ENCODE peak calls at places on chromosomes 16 and 17, in six cellular contexts. One of them, this sample, is unnamed.

GRCh38 chr16:85526132-85526731 is 86.9 kb upstream of the GSE1 start:
- DNase-seq in fibroblast of the aortic adventitia: no peak
- DNase-seq in CD4-positive, alpha-beta memory T cell: no peak
- DNase-seq in heart left ventricle: no peak
- DNase-seq in left ventricle myocardium inferior: no peak
- DNase-seq in effector memory CD4-positive, alpha-beta T cell: no peak
- DNase-seq in this sample: no peak

GRCh38 chr17:79026345-79027273 is 2.6 kb downstream of the C1QTNF1 start:
- DNase-seq in fibroblast of the aortic adventitia: peak
- DNase-seq in CD4-positive, alpha-beta memory T cell: no peak
- DNase-seq in heart left ventricle: peak
- DNase-seq in left ventricle myocardium inferior: peak
- DNase-seq in effector memory CD4-positive, alpha-beta T cell: no peak
- DNase-seq in this sample: peak

GRCh38 chr17:66779186-66779585 is 55.7 kb upstream of the CACNG5 start:
- DNase-seq in fibroblast of the aortic adventitia: no peak
- DNase-seq in CD4-positive, alpha-beta memory T cell: no peak
- DNase-seq in heart left ventricle: no peak
- DNase-seq in left ventricle myocardium inferior: no peak
- DNase-seq in effector memory CD4-positive, alpha-beta T cell: no peak
- DNase-seq in this sample: no peak

GRCh38 chr17:4256952-4257351 is 6.8 kb downstream of the ANKFY1 start:
- DNase-seq in fibroblast of the aortic adventitia: no peak
- DNase-seq in CD4-positive, alpha-beta memory T cell: no peak
- DNase-seq in heart left ventricle: no peak
- DNase-seq in left ventricle myocardium inferior: no peak
- DNase-seq in effector memory CD4-positive, alpha-beta T cell: no peak
- DNase-seq in this sample: no peak

GRCh38 chr17:7241047-7241733 is 1.1 kb downstream of the GABARAP start:
- DNase-seq in fibroblast of the aortic adventitia: peak
- DNase-seq in CD4-positive, alpha-beta memory T cell: no peak
- DNase-seq in heart left ventricle: no peak
- DNase-seq in left ventricle myocardium inferior: no peak
- DNase-seq in effector memory CD4-positive, alpha-beta T cell: no peak
- DNase-seq in this sample: no peak

GRCh38 chr17:47278561-47278960 is 24.9 kb downstream of the ITGB3 start:
- DNase-seq in fibroblast of the aortic adventitia: no peak
- DNase-seq in CD4-positive, alpha-beta memory T cell: no peak
- DNase-seq in heart left ventricle: no peak
- DNase-seq in left ventricle myocardium inferior: no peak
- DNase-seq in effector memory CD4-positive, alpha-beta T cell: no peak
- DNase-seq in this sample: no peak

GRCh38 chr16:68429081-68429740 is 19.1 kb downstream of the SMPD3 start:
- DNase-seq in fibroblast of the aortic adventitia: no peak
- DNase-seq in CD4-positive, alpha-beta memory T cell: no peak
- DNase-seq in heart left ventricle: no peak
- DNase-seq in left ventricle myocardium inferior: no peak
- DNase-seq in effector memory CD4-positive, alpha-beta T cell: no peak
- DNase-seq in this sample: no peak

GRCh38 chr16:86307518-86307903 is 202.8 kb upstream of the FOXF1 start:
- DNase-seq in fibroblast of the aortic adventitia: peak
- DNase-seq in CD4-positive, alpha-beta memory T cell: no peak
- DNase-seq in heart left ventricle: no peak
- DNase-seq in left ventricle myocardium inferior: no peak
- DNase-seq in effector memory CD4-positive, alpha-beta T cell: no peak
- DNase-seq in this sample: peak

GRCh38 chr17:30554839-30555751 is 77.9 kb downstream of the GOSR1 start:
- DNase-seq in fibroblast of the aortic adventitia: peak
- DNase-seq in CD4-positive, alpha-beta memory T cell: no peak
- DNase-seq in heart left ventricle: no peak
- DNase-seq in left ventricle myocardium inferior: no peak
- DNase-seq in effector memory CD4-positive, alpha-beta T cell: no peak
- DNase-seq in this sample: peak

GRCh38 chr16:81518439-81518757 is 73.8 kb downstream of the CMIP start:
- DNase-seq in fibroblast of the aortic adventitia: no peak
- DNase-seq in CD4-positive, alpha-beta memory T cell: no peak
- DNase-seq in heart left ventricle: no peak
- DNase-seq in left ventricle myocardium inferior: no peak
- DNase-seq in effector memory CD4-positive, alpha-beta T cell: no peak
- DNase-seq in this sample: no peak

GRCh38 chr17:79027274-79027924 is 3.4 kb downstream of the C1QTNF1 start:
- DNase-seq in fibroblast of the aortic adventitia: no peak
- DNase-seq in CD4-positive, alpha-beta memory T cell: no peak
- DNase-seq in heart left ventricle: peak
- DNase-seq in left ventricle myocardium inferior: no peak
- DNase-seq in effector memory CD4-positive, alpha-beta T cell: no peak
- DNase-seq in this sample: no peak

GRCh38 chr17:82468692-82469091 is 10.2 kb downstream of the NARF start:
- DNase-seq in fibroblast of the aortic adventitia: no peak
- DNase-seq in CD4-positive, alpha-beta memory T cell: no peak
- DNase-seq in heart left ventricle: no peak
- DNase-seq in left ventricle myocardium inferior: no peak
- DNase-seq in effector memory CD4-positive, alpha-beta T cell: no peak
- DNase-seq in this sample: no peak

GRCh38 chr16:7505495-7505894 is 172.8 kb downstream of the RBFOX1 start:
- DNase-seq in fibroblast of the aortic adventitia: no peak
- DNase-seq in CD4-positive, alpha-beta memory T cell: no peak
- DNase-seq in heart left ventricle: no peak
- DNase-seq in left ventricle myocardium inferior: no peak
- DNase-seq in effector memory CD4-positive, alpha-beta T cell: no peak
- DNase-seq in this sample: no peak

GRCh38 chr17:59423903-59424302 is 92.4 kb downstream of the YPEL2 start:
- DNase-seq in fibroblast of the aortic adventitia: no peak
- DNase-seq in CD4-positive, alpha-beta memory T cell: no peak
- DNase-seq in heart left ventricle: no peak
- DNase-seq in left ventricle myocardium inferior: no peak
- DNase-seq in effector memory CD4-positive, alpha-beta T cell: no peak
- DNase-seq in this sample: no peak

GRCh38 chr17:5809056-5809455 is 224.7 kb upstream of the NLRP1 start:
- DNase-seq in fibroblast of the aortic adventitia: no peak
- DNase-seq in CD4-positive, alpha-beta memory T cell: no peak
- DNase-seq in heart left ventricle: no peak
- DNase-seq in left ventricle myocardium inferior: no peak
- DNase-seq in effector memory CD4-positive, alpha-beta T cell: no peak
- DNase-seq in this sample: no peak

GRCh38 chr17:16474012-16474725 is 17.8 kb downstream of the LRRC75A start:
- DNase-seq in fibroblast of the aortic adventitia: peak
- DNase-seq in CD4-positive, alpha-beta memory T cell: no peak
- DNase-seq in heart left ventricle: no peak
- DNase-seq in left ventricle myocardium inferior: no peak
- DNase-seq in effector memory CD4-positive, alpha-beta T cell: no peak
- DNase-seq in this sample: no peak

GRCh38 chr16:22262460-22262859 is 34.7 kb upstream of the POLR3E start:
- DNase-seq in fibroblast of the aortic adventitia: peak
- DNase-seq in CD4-positive, alpha-beta memory T cell: no peak
- DNase-seq in heart left ventricle: no peak
- DNase-seq in left ventricle myocardium inferior: no peak
- DNase-seq in effector memory CD4-positive, alpha-beta T cell: no peak
- DNase-seq in this sample: no peak

DNA sequence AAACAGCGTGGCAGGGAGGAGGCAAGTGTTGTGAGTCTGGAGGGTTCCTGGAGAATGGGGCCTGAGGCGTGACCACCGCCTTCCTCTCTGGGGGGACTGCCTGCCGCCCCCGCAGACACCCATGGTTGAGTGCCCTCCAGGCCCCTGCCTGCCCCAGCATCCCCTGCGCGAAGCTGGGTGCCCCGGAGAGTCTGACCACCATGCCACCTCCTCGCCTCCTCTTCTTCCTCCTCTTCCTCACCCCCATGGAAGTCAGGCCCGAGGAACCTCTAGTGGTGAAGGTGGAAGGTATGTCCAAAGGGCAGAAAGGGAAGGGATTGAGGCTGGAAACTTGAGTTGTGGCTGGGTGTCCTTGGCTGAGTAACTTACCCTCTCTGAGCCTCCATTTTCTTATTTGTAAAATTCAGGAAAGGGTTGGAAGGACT is at the start of gene CD19:
- DNase-seq in fibroblast of the aortic adventitia: no peak
- DNase-seq in CD4-positive, alpha-beta memory T cell: no peak
- DNase-seq in heart left ventricle: no peak
- DNase-seq in left ventricle myocardium inferior: no peak
- DNase-seq in effector memory CD4-positive, alpha-beta T cell: no peak
- DNase-seq in this sample: no peak
- H3K4me3 ChIP-seq in fibroblast of the aortic adventitia: no peak
- H3K4me3 ChIP-seq in CD4-positive, alpha-beta memory T cell: no peak
- H3K4me3 ChIP-seq in heart left ventricle: no peak
- H3K4me3 ChIP-seq in left ventricle myocardium inferior: no peak
- H3K4me3 ChIP-seq in effector memory CD4-positive, alpha-beta T cell: no peak
- H3K4me3 ChIP-seq in this sample: no peak

GRCh38 chr16:12700161-12700560 is 103.5 kb downstream of the CPPED1 start:
- DNase-seq in fibroblast of the aortic adventitia: no peak
- DNase-seq in CD4-positive, alpha-beta memory T cell: no peak
- DNase-seq in heart left ventricle: no peak
- DNase-seq in left ventricle myocardium inferior: no peak
- DNase-seq in effector memory CD4-positive, alpha-beta T cell: no peak
- DNase-seq in this sample: no peak
- H3K4me3 ChIP-seq in fibroblast of the aortic adventitia: no peak
- H3K4me3 ChIP-seq in CD4-positive, alpha-beta memory T cell: no peak
- H3K4me3 ChIP-seq in heart left ventricle: no peak
- H3K4me3 ChIP-seq in left ventricle myocardium inferior: no peak
- H3K4me3 ChIP-seq in effector memory CD4-positive, alpha-beta T cell: no peak
- H3K4me3 ChIP-seq in this sample: no peak

DNA sequence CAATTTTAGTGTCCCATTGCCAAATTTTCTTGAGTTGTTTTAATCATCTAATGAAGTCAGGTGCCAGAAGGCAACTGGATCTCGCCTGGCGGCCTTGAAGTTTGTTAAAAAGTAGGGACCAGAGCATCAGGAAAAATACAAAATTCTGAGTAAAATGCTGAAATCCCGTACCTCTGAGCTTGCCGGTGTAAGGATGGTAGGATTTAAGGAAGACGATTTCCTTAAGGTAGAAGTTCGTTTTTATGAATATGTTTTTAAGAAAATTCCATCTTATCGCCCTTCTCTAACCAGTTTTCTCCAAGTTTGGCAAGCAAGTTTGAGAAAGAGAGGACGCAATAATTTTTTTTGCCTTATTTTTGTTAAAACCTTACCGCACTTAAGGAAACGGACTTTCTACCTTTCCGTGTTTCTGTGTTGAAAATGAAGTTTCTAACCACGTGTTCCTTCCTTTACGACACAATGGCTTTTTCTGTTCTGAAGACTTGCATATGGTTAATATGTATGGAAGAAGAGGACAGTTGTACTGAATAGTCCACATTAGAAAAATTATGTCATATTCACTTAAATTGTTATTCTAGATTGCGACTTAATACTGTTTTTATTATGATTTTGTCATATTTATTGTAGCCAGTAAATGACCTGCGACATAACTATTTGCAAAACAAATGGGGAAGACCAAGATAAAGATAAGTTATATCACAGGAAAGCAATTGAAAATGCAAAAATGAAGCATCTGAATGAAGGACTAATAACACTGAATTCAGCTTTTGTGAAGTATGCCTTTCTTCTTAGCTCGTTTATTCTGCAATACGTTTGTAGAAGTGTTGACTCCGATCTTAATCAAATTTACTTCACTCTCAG is 886 bp downstream of the ATF7IP2 start:
- DNase-seq in fibroblast of the aortic adventitia: peak
- DNase-seq in CD4-positive, alpha-beta memory T cell: no peak
- DNase-seq in heart left ventricle: no peak
- DNase-seq in left ventricle myocardium inferior: no peak
- DNase-seq in effector memory CD4-positive, alpha-beta T cell: no peak
- DNase-seq in this sample: no peak
- H3K4me3 ChIP-seq in fibroblast of the aortic adventitia: peak
- H3K4me3 ChIP-seq in CD4-positive, alpha-beta memory T cell: peak
- H3K4me3 ChIP-seq in heart left ventricle: peak
- H3K4me3 ChIP-seq in left ventricle myocardium inferior: peak
- H3K4me3 ChIP-seq in effector memory CD4-positive, alpha-beta T cell: peak
- H3K4me3 ChIP-seq in this sample: peak

GRCh38 chr16:10577305-10578202 is 2.8 kb downstream of the EMP2 start:
- DNase-seq in fibroblast of the aortic adventitia: peak
- DNase-seq in CD4-positive, alpha-beta memory T cell: no peak
- DNase-seq in heart left ventricle: no peak
- DNase-seq in left ventricle myocardium inferior: peak
- DNase-seq in effector memory CD4-positive, alpha-beta T cell: no peak
- DNase-seq in this sample: no peak

GRCh38 chr16:10579575-10579964 is 828 bp downstream of the EMP2 start:
- DNase-seq in fibroblast of the aortic adventitia: peak
- DNase-seq in CD4-positive, alpha-beta memory T cell: no peak
- DNase-seq in heart left ventricle: no peak
- DNase-seq in left ventricle myocardium inferior: no peak
- DNase-seq in effector memory CD4-positive, alpha-beta T cell: no peak
- DNase-seq in this sample: no peak

GRCh38 chr16:10575506-10576130 is 4.8 kb downstream of the EMP2 start:
- DNase-seq in fibroblast of the aortic adventitia: peak
- DNase-seq in CD4-positive, alpha-beta memory T cell: no peak
- DNase-seq in heart left ventricle: no peak
- DNase-seq in left ventricle myocardium inferior: no peak
- DNase-seq in effector memory CD4-positive, alpha-beta T cell: no peak
- DNase-seq in this sample: no peak

GRCh38 chr16:10578474-10579316 is 1.7 kb downstream of the EMP2 start:
- DNase-seq in fibroblast of the aortic adventitia: peak
- DNase-seq in CD4-positive, alpha-beta memory T cell: no peak
- DNase-seq in heart left ventricle: peak
- DNase-seq in left ventricle myocardium inferior: peak
- DNase-seq in effector memory CD4-positive, alpha-beta T cell: no peak
- DNase-seq in this sample: no peak

DNA sequence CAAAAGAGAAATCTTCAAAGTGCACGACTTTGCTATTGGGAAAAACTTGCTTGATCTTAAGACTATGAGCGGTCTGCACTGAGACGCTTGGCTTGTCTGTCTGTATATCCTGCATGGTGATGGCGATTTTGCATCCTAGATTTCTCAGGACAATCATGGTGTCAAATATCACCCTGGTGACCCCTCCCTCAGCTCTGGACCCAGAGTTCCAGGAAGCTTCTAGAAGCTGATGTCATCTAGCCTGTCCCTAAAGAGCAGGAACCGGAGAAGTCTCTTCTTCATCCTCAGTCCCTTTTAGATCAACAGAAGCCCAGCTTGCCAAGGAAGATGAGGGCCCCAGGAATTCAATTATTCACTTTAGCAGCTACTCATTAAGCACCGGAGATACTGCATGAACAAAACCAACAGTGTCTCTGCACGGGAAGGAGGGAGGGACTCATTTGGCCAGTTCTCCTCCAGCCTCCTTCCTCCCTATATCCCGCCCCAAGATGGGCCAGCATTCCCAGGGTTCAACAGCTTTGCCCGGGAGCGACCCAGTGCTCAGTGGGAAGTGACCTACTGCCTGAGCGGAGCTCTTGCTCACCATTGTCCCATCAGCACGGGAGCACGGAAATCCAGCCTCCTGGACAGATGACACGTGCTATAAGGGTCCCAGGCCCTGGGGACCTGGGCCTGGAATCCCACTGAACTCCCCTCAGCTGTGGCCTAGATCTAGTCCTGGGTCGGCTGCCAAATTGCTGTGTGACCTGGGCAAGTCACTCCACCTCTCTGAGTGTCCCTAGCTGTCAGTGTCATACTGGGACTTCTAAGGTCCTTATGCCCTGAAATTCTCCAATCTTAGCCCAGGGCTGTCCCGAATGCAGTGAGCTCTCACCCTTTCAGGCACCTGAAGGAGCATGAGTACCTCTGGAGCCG is 3.8 kb downstream of the EMP2 start:
- DNase-seq in fibroblast of the aortic adventitia: peak
- DNase-seq in CD4-positive, alpha-beta memory T cell: no peak
- DNase-seq in heart left ventricle: no peak
- DNase-seq in left ventricle myocardium inferior: no peak
- DNase-seq in effector memory CD4-positive, alpha-beta T cell: no peak
- DNase-seq in this sample: no peak
- H3K4me3 ChIP-seq in fibroblast of the aortic adventitia: no peak
- H3K4me3 ChIP-seq in CD4-positive, alpha-beta memory T cell: no peak
- H3K4me3 ChIP-seq in heart left ventricle: peak
- H3K4me3 ChIP-seq in left ventricle myocardium inferior: peak
- H3K4me3 ChIP-seq in effector memory CD4-positive, alpha-beta T cell: no peak
- H3K4me3 ChIP-seq in this sample: no peak